ENCODE peak calls at places on chromosome X, in four cellular contexts. E, H, S and G are unnamed samples.

GRCh38 chrX:110684653-110685052 is 111.0 kb downstream of the CHRDL1 start:
- DNase-seq in E (no peak), H (no peak), S (no peak), G (no peak)

GRCh38 chrX:70422886-70423336 is at the start of gene GDPD2:
- DNase-seq in E (peak), H (no peak), S (peak), G (no peak)

GRCh38 chrX:41468647-41469323 is 21.6 kb downstream of the NYX start:
- DNase-seq in E (no peak), H (no peak), S (no peak), G (no peak)

GRCh38 chrX:114006664-114007063 is 577.2 kb upstream of the HTR2C start:
- DNase-seq in E (no peak), H (no peak), S (no peak), G (no peak)

GRCh38 chrX:10071451-10072163 is 85.2 kb upstream of the CLCN4 start:
- DNase-seq in E (no peak), H (no peak), S (no peak), G (no peak)

GRCh38 chrX:17738002-17738713 is 865 bp downstream of the SCML1 start:
- DNase-seq in E (peak), H (peak), S (peak), G (no peak)

GRCh38 chrX:119482497-119483480 is 14.5 kb downstream of the SLC25A5 start:
- DNase-seq in E (peak), H (peak), S (peak), G (peak)

GRCh38 chrX:63673896-63674295 is 111.1 kb downstream of the ARHGEF9 start:
- DNase-seq in E (no peak), H (no peak), S (no peak), G (no peak)

GRCh38 chrX:13569479-13570244 is at the start of gene EGFL6:
- DNase-seq in E (peak), H (no peak), S (no peak), G (no peak)

GRCh38 chrX:130246084-130246483 is 22.6 kb downstream of the ZNF280C start:
- DNase-seq in E (no peak), H (no peak), S (no peak), G (no peak)

GRCh38 chrX:30141966-30142365 is 73.4 kb upstream of the MAGEB2 start:
- DNase-seq in E (peak), H (no peak), S (no peak), G (peak)